ENCODE peak calls at places on chromosomes 1 and 21, in ten cellular contexts. V is psoas muscle, S is nephron progenitor cell, R is AG04450, K is epithelial cell of esophagus, O is HFF-Myc, M is bronchial epithelial cell, B is mesothelial cell of epicardium, L is astrocyte, W is MCF 10A. A is an unnamed sample.

GRCh38 chr1:151047591-151047924 is at the start of gene C1orf56:
- DNase-seq in V (peak; percentile 70), W (peak; percentile 61), B (peak; percentile 77), M (peak; percentile 43), K (peak; percentile 40), L (peak; percentile 53), O (no peak), S (peak; percentile 75), R (no peak), A (no peak)

GRCh38 chr1:170886460-170886859 is 48.9 kb upstream of the MROH9 start:
- DNase-seq in S (no peak), W (no peak), V (no peak), K (no peak), M (no peak), O (no peak), L (no peak), R (no peak), B (no peak), A (no peak)

GRCh38 chr1:206895320-206895719 is 1.9 kb upstream of the IL24 start:
- DNase-seq in O (no peak), M (peak; percentile 100), L (no peak), B (no peak), V (no peak), R (no peak), S (no peak), K (peak; percentile 100), W (peak; percentile 99), A (no peak)

GRCh38 chr1:225973158-225973557 is 26.0 kb downstream of the SDE2 start:
- DNase-seq in W (no peak), O (no peak), V (no peak), L (no peak), B (no peak), R (no peak), M (peak; percentile 14), K (peak; percentile 48), S (no peak), A (no peak)

GRCh38 chr1:47756006-47756405 is 241.2 kb downstream of the TRABD2B start:
- DNase-seq in S (no peak), W (no peak), M (no peak), V (no peak), K (no peak), L (no peak), O (no peak), R (no peak), B (no peak), A (no peak)

GRCh38 chr1:153437236-153437635 is 20.9 kb downstream of the S100A7A start:
- DNase-seq in O (no peak), S (no peak), B (no peak), R (no peak), K (no peak), V (no peak), W (no peak), M (no peak), L (no peak), A (no peak)

GRCh38 chr1:178023181-178023618 is 53.3 kb upstream of the SEC16B start:
- DNase-seq in S (no peak), K (no peak), L (no peak), W (no peak), O (no peak), B (no peak), V (no peak), M (no peak), R (no peak), A (no peak)

GRCh38 chr1:57172040-57172439 is 206.2 kb upstream of the C8B start:
- DNase-seq in K (no peak), R (no peak), S (no peak), V (no peak), M (no peak), W (no peak), B (no peak), O (no peak), L (no peak), A (no peak)

GRCh38 chr1:93235261-93235660 is 54.7 kb downstream of the CCDC18 start:
- DNase-seq in W (peak; percentile 27), O (no peak), K (peak; percentile 62), M (peak; percentile 42), R (no peak), B (no peak), L (no peak), S (no peak), V (no peak), A (no peak)

GRCh38 chr1:113783254-113784103 is 24.2 kb upstream of the PHTF1 start:
- DNase-seq in M (peak; percentile 34), W (peak; percentile 50), R (no peak), V (no peak), K (peak; percentile 40), B (no peak), S (no peak), O (no peak), L (peak; percentile 43), A (no peak)

DNA sequence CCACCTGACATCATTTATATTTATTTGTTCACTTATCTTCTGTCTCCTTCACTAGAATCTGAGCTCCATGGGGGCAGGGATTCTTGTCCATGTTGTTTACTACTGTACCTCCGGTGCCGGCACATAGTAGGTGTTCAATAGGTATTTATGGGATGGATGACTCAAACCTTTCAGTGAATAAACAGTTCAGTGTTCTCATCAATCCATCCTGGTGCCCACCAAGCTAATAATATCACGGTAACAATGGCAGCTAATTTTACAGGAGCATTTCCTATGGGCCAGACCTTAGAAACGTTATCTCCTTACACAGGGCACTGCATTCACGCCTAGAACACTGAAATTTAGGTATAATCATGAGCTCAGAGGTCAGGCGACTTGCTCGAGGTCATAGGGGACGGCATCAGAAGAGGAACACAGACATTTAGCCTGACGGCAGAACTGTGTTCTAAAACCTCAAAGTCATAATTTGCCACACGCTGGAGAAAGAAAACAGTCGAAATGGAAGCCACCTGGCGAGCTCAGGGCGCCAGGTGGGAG is 1.3 kb upstream of the DRAXIN start:
- DNase-seq in O (no peak), R (no peak), W (no peak), L (no peak), V (no peak), B (no peak), M (no peak), K (no peak), S (no peak), A (no peak)
- TF ChIP-seq CTCF in O (no peak), R (no peak), W (no peak), L (no peak), V (no peak), B (no peak), M (no peak), K (no peak), S (no peak), A (no peak)

GRCh38 chr1:220368352-220369265 is 96.4 kb upstream of the RAB3GAP2 start:
- DNase-seq in M (peak; percentile 77), W (peak; percentile 42), K (peak; percentile 83), L (peak; percentile 71), S (no peak), V (no peak), O (peak; percentile 36), B (no peak), R (no peak), A (no peak)

GRCh38 chr1:220369511-220369910 is 97.3 kb upstream of the RAB3GAP2 start:
- DNase-seq in S (no peak), K (no peak), W (no peak), R (no peak), B (no peak), V (no peak), M (no peak), O (no peak), L (no peak), A (no peak)

GRCh38 chr1:220370041-220370700 is 97.9 kb upstream of the RAB3GAP2 start:
- DNase-seq in W (peak; percentile 98), B (no peak), R (peak; percentile 41), K (peak; percentile 98), O (peak; percentile 96), L (peak; percentile 95), M (peak; percentile 96), V (peak; percentile 22), S (peak; percentile 22), A (no peak)

GRCh38 chr1:220372451-220372850 is 100.2 kb upstream of the RAB3GAP2 start:
- DNase-seq in W (no peak), V (no peak), R (no peak), K (no peak), S (no peak), O (no peak), L (no peak), M (no peak), B (no peak), A (no peak)

DNA sequence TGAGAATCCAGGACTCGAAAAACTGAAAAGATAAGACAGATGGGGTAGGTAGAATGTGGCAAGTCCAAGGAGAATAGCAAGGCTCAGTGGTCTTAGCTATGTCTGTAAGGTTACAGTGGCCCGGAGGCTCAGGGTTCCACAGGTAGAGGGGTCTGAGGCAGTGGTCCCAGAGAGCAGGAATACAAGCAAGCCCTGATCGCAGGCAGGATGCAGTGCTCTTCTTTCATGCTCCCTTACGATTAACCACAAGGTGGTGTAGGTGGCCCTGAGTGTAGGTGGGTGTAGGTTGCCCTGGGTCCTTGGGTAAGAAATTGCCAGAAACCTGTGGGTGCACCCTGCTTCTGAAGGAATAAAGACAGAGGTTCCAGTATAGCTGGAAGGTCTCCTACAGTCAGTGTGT is 99.1 kb upstream of the RAB3GAP2 start:
- DNase-seq in S (no peak), R (no peak), L (no peak), K (peak; percentile 53), O (no peak), V (no peak), M (peak; percentile 30), B (no peak), W (peak; percentile 54), A (no peak)
- TF ChIP-seq CTCF in S (no peak), R (no peak), L (no peak), K (peak; percentile 37), O (no peak), V (no peak), M (peak; percentile 41), B (no peak), W (no peak), A (no peak)

GRCh38 chr1:223326776-223327175 is 37.2 kb downstream of the SUSD4 start:
- DNase-seq in K (peak; percentile 46), V (no peak), B (no peak), W (peak; percentile 91), O (no peak), R (no peak), S (no peak), M (peak; percentile 69), L (peak; percentile 27), A (no peak)
- TF ChIP-seq CTCF in K (no peak), V (no peak), B (no peak), W (no peak), O (no peak), R (no peak), S (no peak), M (no peak), L (no peak), A (no peak)

DNA sequence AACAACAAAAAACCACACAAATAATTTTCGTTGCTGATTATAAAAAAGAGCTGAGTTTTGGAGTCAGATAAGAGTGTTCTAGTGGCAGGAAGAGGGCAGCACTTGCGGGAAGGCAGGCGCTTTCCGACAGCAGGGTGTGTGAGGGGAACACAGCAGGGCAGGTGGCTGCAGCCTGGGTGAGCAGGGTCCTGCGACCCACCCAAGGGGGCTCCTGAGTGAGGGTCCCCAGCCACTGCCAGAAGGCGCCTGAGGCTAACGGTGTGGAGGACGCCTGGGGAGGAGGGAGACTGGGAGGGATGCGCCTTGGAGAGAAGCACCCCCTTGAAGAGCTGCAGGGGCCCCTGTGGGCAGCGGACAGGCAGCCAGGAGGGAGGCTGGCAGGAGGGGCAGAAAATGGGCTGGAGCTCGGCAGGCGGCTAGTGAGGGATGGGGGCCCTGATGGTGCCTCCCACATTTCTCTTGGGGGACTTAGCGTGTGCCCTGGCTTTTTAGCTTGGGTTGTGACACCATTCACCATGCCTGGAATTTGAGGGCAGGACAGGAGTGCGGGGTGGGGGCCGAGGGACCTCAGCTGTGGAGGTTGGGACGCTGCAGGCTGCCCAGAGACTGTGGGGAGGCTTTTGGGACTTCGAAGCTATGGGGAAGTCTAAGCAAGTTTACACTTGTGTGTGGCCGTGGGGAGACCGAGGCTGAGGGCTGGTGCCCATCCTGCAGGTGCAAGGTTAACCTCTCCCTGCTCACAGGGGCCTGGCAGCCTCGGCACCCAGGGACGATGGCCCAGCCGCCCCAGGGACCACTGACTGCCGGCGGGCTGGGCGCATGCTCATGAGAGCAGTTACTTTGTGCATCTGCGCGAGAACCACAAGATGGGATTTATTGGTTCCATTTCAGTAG is 111.4 kb downstream of the SIK1 start:
- DNase-seq in B (no peak), W (no peak), S (no peak), V (peak; percentile 9), K (no peak), L (no peak), R (no peak), O (no peak), M (no peak), A (no peak)
- TF ChIP-seq CTCF in B (no peak), W (no peak), S (no peak), V (no peak), K (no peak), L (no peak), R (peak; percentile 31), O (no peak), M (peak; percentile 6), A (peak; percentile 53)

A was measured in chondrocyte.